ENCODE peak calls at places on chromosomes 13 and 19, in five cellular contexts. B is stomach, F is AG04450, K is GM23248, D is heart left ventricle. R is an unnamed sample.

GRCh38 chr19:33429891-33430673 is 56.6 kb downstream of the CEBPG start:
- DNase-seq in B (no peak), F (no peak), K (no peak), D (no peak), R (no peak)

GRCh38 chr13:111572956-111573355 is 252.5 kb downstream of the TEX29 start:
- DNase-seq in B (peak), F (no peak), K (no peak), D (no peak), R (no peak)

GRCh38 chr13:51070005-51070649 is 40.9 kb downstream of the C13orf42 start:
- DNase-seq in B (peak), F (peak), K (peak), D (peak), R (peak)

GRCh38 chr19:29708553-29709439 is 6.3 kb downstream of the C19orf12 start:
- DNase-seq in B (no peak), F (no peak), K (no peak), D (peak), R (no peak)

GRCh38 chr19:872266-872951 is 12.9 kb downstream of the CFD start:
- DNase-seq in B (peak), F (no peak), K (peak), D (peak), R (peak)

GRCh38 chr13:110306340-110306959 is 507 bp downstream of the COL4A1 start:
- DNase-seq in B (no peak), F (no peak), K (peak), D (no peak), R (no peak)

GRCh38 chr13:75263741-75264407 is 218.1 kb downstream of the TBC1D4 start:
- DNase-seq in B (no peak), F (no peak), K (peak), D (no peak), R (no peak)

GRCh38 chr19:48368942-48369341 is 4.8 kb downstream of the SYNGR4 start:
- DNase-seq in B (no peak), F (no peak), K (no peak), D (no peak), R (no peak)

GRCh38 chr19:45147835-45148676 is 12.7 kb downstream of the NKPD1 start:
- DNase-seq in B (no peak), F (no peak), K (no peak), D (no peak), R (no peak)

GRCh38 chr13:35255241-35255640 is 221.2 kb downstream of the MAB21L1 start:
- DNase-seq in B (no peak), F (no peak), K (no peak), D (peak), R (no peak)

GRCh38 chr13:39565036-39565949 is 37.7 kb downstream of the LHFPL6 start:
- DNase-seq in B (no peak), F (peak), K (peak), D (peak), R (peak)

DNA sequence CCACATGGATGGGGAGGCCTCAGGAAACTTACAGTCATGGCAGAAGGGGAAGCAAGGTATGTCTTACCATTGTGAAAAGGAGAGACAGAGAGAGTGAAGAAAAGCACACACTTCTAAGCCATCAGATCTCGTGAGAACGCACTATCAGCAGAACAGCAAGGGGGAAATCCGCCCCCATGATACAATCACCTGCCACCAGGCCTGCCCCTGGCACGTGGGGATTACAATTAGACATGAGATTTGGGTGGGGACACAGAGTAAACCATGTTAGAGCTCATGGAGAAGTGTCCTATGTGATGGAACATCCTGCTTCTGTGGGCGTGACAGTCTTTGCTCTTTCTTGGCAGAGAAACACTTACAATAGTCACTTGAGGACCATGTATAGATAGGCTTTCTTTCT is 28.1 kb upstream of the ZNF331 start:
- DNase-seq in B (no peak), F (no peak), K (no peak), D (no peak), R (no peak)
- H3K4me3 ChIP-seq in B (no peak), F (no peak), K (no peak), D (no peak), R (no peak)

DNA sequence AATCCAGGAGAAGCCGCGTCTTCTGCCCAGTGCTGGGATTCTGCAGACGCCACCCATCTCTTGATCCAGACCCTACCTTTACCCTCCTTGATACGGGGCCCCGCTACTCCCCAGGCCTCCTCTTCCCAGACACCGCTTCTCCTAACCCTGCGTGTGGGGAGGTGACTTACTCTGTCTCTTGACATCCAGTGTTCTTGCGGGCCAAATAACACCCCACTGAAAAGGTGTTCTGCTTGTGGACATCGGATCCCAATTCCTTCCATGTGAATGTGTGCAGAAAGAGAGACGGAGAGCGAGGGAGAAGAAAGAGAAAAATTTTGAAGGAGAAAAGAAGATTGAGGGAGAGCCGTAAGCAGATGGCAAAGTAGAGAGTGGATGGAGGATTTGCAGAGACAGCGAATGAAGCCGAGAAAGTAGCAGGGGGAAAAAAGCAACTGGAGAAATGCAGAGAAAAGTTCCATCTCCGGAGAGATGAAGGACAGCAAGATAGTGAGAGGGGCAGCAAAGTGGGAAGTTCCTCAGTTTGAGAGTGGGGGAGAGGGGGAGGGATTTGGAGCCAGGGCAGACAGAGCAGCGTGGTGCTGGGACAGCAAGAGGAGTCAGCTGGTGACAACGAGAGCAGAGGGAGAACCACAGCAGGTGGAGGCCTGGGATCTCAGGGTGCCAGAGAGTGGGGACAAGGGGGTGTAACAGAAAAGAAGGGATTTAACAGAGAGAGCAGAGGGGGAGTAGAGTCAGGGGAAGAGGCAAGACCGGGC is 811 bp downstream of the ZNF480 start:
- DNase-seq in B (no peak), F (no peak), K (no peak), D (no peak), R (no peak)
- H3K4me3 ChIP-seq in B (peak), F (peak), K (peak), D (peak), R (peak)

GRCh38 chr13:40981949-40982348 is 37.2 kb downstream of the ELF1 start:
- DNase-seq in B (no peak), F (no peak), K (no peak), D (no peak), R (no peak)

GRCh38 chr13:40983269-40983668 is 35.8 kb downstream of the ELF1 start:
- DNase-seq in B (no peak), F (no peak), K (peak), D (no peak), R (no peak)

GRCh38 chr13:40981361-40981760 is 37.8 kb downstream of the ELF1 start:
- DNase-seq in B (no peak), F (no peak), K (no peak), D (no peak), R (no peak)

GRCh38 chr13:40983725-40984669 is 35.1 kb downstream of the ELF1 start:
- DNase-seq in B (no peak), F (no peak), K (no peak), D (no peak), R (no peak)

DNA sequence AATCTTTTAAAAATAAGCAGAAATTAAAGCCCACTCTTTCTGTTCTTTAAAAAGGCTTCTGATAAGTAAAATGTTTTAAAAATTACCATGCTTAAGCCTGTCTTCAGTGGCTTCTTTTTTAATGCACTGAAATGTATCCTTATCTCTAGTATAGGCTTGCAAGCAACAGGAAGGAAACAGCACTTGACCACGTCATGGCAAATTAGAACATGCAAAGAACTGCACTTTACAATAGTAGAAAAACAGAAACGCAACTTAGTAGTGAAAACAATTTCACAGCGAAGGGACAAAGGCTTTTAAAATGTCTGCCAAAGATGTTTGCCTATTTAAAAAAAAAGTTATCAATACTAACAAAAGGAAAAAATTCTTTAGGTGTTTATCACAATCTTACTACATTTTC is 36.3 kb downstream of the ELF1 start:
- DNase-seq in B (no peak), F (no peak), K (peak), D (peak), R (no peak)
- H3K4me3 ChIP-seq in B (peak), F (no peak), K (peak), D (peak), R (peak)

GRCh38 chr19:2330255-2330631 is 1.8 kb downstream of the SPPL2B start:
- DNase-seq in B (no peak), F (no peak), K (no peak), D (no peak), R (no peak)
- H3K4me3 ChIP-seq in B (peak), F (no peak), K (no peak), D (no peak), R (no peak)

DNA sequence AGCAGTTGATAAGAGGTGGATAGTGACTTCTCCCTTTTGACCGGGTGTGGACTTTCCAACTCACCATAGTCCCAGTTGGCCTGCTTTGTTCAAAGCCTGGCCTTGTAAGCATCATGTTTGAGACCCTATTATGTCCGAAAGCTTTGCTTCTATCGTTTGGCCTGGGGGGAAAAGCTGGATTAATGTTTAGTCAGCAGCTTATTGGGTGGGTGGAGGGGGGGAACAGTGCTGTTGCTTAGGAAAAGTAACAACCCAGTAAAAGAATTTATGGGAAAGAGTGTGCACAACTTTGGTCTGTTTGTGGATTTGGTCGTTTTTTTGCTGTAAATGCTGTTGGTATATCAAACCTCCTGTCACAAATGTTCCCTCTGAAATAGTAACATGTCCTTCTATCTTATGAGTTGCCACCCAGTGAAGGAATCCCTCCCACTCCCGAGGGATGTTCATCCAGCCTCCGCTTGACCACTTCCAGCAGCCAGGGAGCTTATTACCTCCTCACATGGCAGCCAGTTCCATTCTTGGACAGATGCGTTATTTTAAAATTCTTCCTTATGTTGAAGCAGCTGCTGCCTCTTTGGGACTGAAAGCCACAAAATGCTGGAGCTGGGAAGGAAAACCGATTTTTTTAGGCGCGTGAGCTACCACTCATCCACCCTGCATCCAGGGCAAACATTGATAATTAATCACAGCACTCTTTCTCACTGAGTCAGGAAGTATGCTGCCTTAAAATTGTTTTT is 10.5 kb downstream of the SAMD4B start:
- DNase-seq in B (no peak), F (no peak), K (peak), D (no peak), R (no peak)
- H3K4me3 ChIP-seq in B (no peak), F (no peak), K (peak), D (no peak), R (no peak)

DNA sequence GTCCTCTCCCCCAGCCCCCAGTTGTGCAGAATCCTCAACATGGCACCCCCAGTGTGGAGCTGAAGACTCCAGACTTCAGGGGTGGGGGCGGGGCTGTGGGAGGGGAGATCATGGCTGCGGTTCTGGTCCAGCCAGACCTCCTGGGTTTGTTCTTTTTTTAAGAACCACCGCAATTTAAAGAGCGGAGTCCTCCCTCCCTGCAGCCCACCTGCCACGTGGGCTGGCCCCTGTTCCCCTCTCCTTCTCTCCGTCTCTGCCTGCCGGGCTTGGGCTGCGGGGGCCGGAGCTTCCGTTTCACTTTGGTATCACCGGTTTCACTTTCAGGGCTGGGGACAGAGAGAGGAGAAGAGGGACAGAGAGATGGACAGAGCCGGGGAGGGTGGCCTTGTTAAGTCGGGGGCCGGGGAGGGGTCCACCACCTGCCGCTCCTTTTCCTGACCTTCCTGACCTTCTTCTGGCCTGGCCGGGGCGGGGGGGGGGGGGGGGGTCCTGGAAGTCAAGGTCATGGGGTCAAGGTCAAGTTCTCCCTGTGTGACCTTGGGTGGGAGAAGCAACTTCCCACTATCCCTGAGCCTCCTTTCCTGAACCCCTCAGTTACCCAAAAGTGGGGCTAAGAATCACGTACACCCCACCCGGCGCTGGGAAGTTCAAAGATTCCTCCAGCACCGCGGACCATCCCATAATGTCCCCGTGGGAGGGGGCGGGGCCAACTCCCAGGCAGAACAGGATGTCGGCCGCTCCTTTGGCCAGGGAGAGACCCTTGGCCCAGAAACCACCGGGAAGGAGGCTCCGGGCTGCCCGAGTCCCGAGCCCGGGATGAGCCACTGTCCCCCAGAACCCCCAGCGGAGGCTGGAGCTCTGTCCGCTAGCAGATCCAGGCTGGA is 11.3 kb upstream of the ZBTB7A start:
- DNase-seq in B (peak), F (no peak), K (peak), D (peak), R (no peak)
- H3K4me3 ChIP-seq in B (peak), F (peak), K (peak), D (peak), R (no peak)

GRCh38 chr19:41426952-41427646 is at the start of gene B3GNT8:
- DNase-seq in B (peak), F (peak), K (peak), D (peak), R (peak)

GRCh38 chr19:41427647-41428480 is 690 bp upstream of the B3GNT8 start:
- DNase-seq in B (no peak), F (no peak), K (peak), D (peak), R (no peak)

GRCh38 chr19:41426116-41426841 is 895 bp downstream of the B3GNT8 start:
- DNase-seq in B (no peak), F (no peak), K (peak), D (no peak), R (no peak)

GRCh38 chr19:41430907-41431306 is 3.7 kb upstream of the B3GNT8 start:
- DNase-seq in B (no peak), F (no peak), K (no peak), D (no peak), R (no peak)

DNA sequence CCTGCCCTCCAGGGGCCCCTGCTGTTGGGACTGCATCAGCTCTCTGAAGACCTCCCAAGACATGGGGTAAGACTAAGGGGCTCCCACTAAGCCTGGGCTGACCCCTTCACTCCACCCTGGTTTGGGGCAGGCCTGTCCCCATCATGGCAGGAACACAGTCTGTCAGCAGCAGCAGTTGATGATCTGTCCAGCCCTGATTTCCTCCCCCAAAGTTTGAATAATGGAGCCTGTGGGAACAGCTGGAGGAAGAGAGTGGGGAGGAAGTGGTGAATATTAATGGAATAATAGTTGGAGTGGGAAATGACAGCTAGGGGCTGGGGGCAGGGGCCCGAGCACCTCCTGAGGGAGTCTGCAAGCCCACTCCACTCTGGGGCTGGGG is 1.3 kb upstream of the B3GNT8 start:
- DNase-seq in B (no peak), F (no peak), K (no peak), D (no peak), R (no peak)
- H3K4me3 ChIP-seq in B (peak), F (no peak), K (no peak), D (peak), R (peak)

DNA sequence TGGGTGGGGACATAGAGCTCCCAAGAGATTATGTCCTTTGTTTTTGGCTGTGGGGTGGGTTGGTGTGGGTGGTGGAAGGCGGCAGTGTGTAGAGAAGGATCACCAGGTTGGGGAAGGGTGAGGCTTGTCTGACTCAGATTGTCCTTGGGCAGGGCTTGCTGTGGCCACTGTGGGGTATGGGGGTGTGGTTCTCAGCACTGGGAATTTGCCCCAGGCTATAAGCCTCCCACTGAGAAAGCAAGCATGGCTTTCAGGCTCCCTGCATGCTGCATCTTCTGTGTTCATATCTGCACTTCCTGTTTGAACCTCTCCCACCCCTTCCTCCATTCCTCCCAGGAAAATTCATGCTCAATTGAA is 34.9 kb downstream of the DNAJC15 start:
- DNase-seq in B (no peak), F (no peak), K (peak), D (peak), R (peak)
- H3K4me3 ChIP-seq in B (no peak), F (no peak), K (no peak), D (no peak), R (no peak)

GRCh38 chr19:20038358-20039202 is 725 bp downstream of the ZNF682 start:
- DNase-seq in B (no peak), F (no peak), K (peak), D (no peak), R (no peak)

GRCh38 chr19:20039203-20039723 is at the start of gene ZNF682:
- DNase-seq in B (peak), F (peak), K (peak), D (peak), R (peak)

GRCh38 chr19:20035935-20036334 is 3.4 kb downstream of the ZNF682 start:
- DNase-seq in B (no peak), F (no peak), K (no peak), D (no peak), R (no peak)
- H3K4me3 ChIP-seq in B (no peak), F (no peak), K (no peak), D (no peak), R (no peak)